ENCODE peak calls at places on chromosomes 7 and 10, in ten cellular contexts. Q is HL-60; L is IMR-90; Y is OCI-LY7; X is left ventricle myocardium inferior; K is CD4-positive, alpha-beta T cell; V is hepatocyte; W is tibial artery; P is uterus; D is fibroblast of lung. H is an unnamed sample.

GRCh38 chr7:137489880-137490279 is 146.3 kb upstream of the PTN start:
- DNase-seq in Q (no peak), L (no peak), Y (no peak), X (no peak), K (no peak), V (no peak), W (no peak), P (no peak), D (no peak), H (no peak)

GRCh38 chr10:126872768-126873167 is 32.5 kb upstream of the DOCK1 start:
- DNase-seq in Q (no peak), L (no peak), Y (no peak), X (no peak), K (no peak), V (no peak), W (no peak), P (no peak), D (no peak), H (no peak)

GRCh38 chr7:538764-539685 is 19.4 kb upstream of the PDGFA start:
- DNase-seq in Q (no peak), L (no peak), Y (no peak), X (no peak), K (no peak), V (peak; percentile 72), W (no peak), P (no peak), D (no peak), H (peak; percentile 77)

GRCh38 chr10:43824934-43825333 is 176.3 kb upstream of the ZNF32 start:
- DNase-seq in Q (no peak), L (peak; percentile 48), Y (no peak), X (peak; percentile 77), K (no peak), V (no peak), W (peak; percentile 91), P (peak; percentile 80), D (peak; percentile 75), H (no peak)

GRCh38 chr10:125149278-125150047 is 10.9 kb downstream of the CTBP2 start:
- DNase-seq in Q (peak; percentile 67), L (peak; percentile 87), Y (no peak), X (peak; percentile 55), K (no peak), V (peak; percentile 79), W (peak; percentile 90), P (peak; percentile 83), D (peak; percentile 74), H (peak; percentile 76)

GRCh38 chr7:8783229-8783628 is 349.8 kb downstream of the NXPH1 start:
- DNase-seq in Q (no peak), L (no peak), Y (no peak), X (no peak), K (no peak), V (no peak), W (no peak), P (no peak), D (no peak), H (no peak)

GRCh38 chr10:11611248-11612003 is at the start of gene USP6NL:
- DNase-seq in Q (peak; percentile 59), L (peak; percentile 74), Y (peak; percentile 90), X (peak; percentile 91), K (peak; percentile 50), V (peak; percentile 95), W (peak; percentile 91), P (peak; percentile 82), D (peak; percentile 78), H (peak; percentile 89)

GRCh38 chr7:38069052-38069451 is 109.0 kb upstream of the STARD3NL start:
- DNase-seq in Q (no peak), L (no peak), Y (no peak), X (no peak), K (no peak), V (no peak), W (no peak), P (no peak), D (no peak), H (no peak)

GRCh38 chr10:133123746-133124356 is 36.1 kb downstream of the ADGRA1 start:
- DNase-seq in Q (no peak), L (no peak), Y (no peak), X (no peak), K (no peak), V (no peak), W (peak; percentile 60), P (no peak), D (no peak), H (no peak)

DNA sequence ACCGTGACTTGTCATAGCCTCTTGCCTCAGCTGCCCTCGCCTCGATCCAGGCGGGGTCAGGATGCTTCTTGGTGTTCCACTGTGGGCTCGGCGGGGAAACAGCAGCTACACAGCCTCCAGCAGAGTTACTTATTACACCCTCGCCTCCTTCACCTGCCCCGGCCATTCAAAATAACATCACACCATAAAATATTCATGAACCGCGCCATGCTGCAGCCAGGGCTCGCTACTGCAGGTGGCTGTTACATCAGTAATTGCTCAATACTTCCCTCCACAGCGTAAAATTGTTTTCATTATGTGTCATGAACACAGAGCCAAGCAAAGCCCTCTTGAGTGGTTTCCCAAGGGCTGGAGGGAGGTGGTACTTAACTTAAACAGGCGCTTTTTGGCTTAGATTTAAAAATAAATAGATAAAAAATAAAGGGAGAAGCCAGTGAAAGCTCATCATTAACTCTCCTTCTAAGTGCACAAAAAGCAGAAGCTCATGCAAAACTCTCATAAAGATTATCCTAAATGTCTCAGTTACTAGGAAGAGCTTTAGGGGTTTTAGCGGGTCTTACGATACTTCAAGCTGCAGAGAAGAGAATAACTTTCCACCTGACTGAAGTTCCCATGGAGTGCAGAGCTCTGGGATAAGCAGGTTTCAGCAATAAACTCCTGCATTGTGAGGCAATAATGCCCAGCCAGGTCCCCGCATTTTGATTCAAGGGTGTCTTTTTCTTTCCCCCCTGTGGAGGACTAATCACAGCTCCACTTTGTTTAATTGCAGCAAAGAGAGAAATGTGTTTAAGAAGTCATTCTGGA is 241.7 kb upstream of the SP8 start:
- DNase-seq in Q (no peak), L (no peak), Y (no peak), X (no peak), K (no peak), V (peak; percentile 16), W (peak; percentile 59), P (no peak), D (peak; percentile 21), H (no peak)
- H3K27ac ChIP-seq in Q (no peak overlapping the region), L (no peak overlapping the region), Y (no peak overlapping the region), X (no peak overlapping the region), K (no peak overlapping the region), V (no peak overlapping the region), W (no peak overlapping the region), P (no peak overlapping the region), D (no peak overlapping the region), H (no peak overlapping the region)

GRCh38 chr7:4479367-4480039 is 202.6 kb upstream of the FOXK1 start:
- DNase-seq in Q (peak; percentile 42), L (peak; percentile 16), Y (peak; percentile 51), X (no peak), K (no peak), V (peak; percentile 76), W (no peak), P (no peak), D (peak; percentile 66), H (peak; percentile 76)
- TF ChIP-seq CTCF in Q (peak; percentile 45), L (no peak), Y (peak; percentile 78), X (peak; percentile 53), K (no peak), V (peak; percentile 62), W (peak; percentile 20), P (no peak), D (no peak), H (peak; percentile 63)

GRCh38 chr7:146115665-146116451 is 743 bp upstream of the CNTNAP2 start:
- DNase-seq in Q (peak; percentile 27), L (no peak), Y (peak; percentile 14), X (peak; percentile 61), K (no peak), V (peak; percentile 86), W (no peak), P (no peak), D (peak; percentile 67), H (peak; percentile 4)
- H3K27ac ChIP-seq in Q (no peak overlapping the region), L (no peak overlapping the region), Y (no peak overlapping the region), X (no peak overlapping the region), K (no peak overlapping the region), V (no peak overlapping the region), W (no peak overlapping the region), P (no peak overlapping the region), D (no peak overlapping the region), H (no peak overlapping the region)

GRCh38 chr10:12707461-12708185 is 293.9 kb downstream of the CCDC3 start:
- DNase-seq in Q (no peak), L (peak; percentile 99), Y (peak; percentile 22), X (no peak), K (no peak), V (peak; percentile 73), W (peak; percentile 77), P (peak; percentile 47), D (peak; percentile 87), H (peak; percentile 20)
- TF ChIP-seq CTCF in Q (no peak), L (peak; percentile 82), Y (peak; percentile 70), X (peak; percentile 59), K (no peak), V (peak; percentile 61), W (peak; percentile 28), P (peak; percentile 22), D (peak; percentile 55), H (no peak)

GRCh38 chr7:27106906-27107250 is 4.4 kb upstream of the HOXA2 start:
- DNase-seq in Q (no peak), L (no peak), Y (no peak), X (no peak), K (no peak), V (no peak), W (no peak), P (no peak), D (no peak), H (no peak)
- H3K27ac ChIP-seq in Q (no peak overlapping the region), L (peak overlapping the region; percentile 96), Y (no peak overlapping the region), X (peak overlapping the region; percentile 73), K (no peak overlapping the region), V (no peak overlapping the region), W (no peak overlapping the region), P (peak overlapping the region; percentile 71), D (peak overlapping the region; percentile 95), H (no peak overlapping the region)

GRCh38 chr7:50304158-50304910 is at the start of gene IKZF1:
- DNase-seq in Q (peak; percentile 96), L (no peak), Y (peak; percentile 70), X (peak; percentile 67), K (peak; percentile 52), V (peak; percentile 35), W (peak; percentile 75), P (no peak), D (no peak), H (no peak)
- TF ChIP-seq CTCF in Q (no peak), L (no peak), Y (no peak), X (no peak), K (no peak), V (no peak), W (no peak), P (no peak), D (no peak), H (no peak)

H was measured in RWPE1.